ENCODE peak calls at places on chromosomes 6 and 20, in eight cellular contexts. E is stomach, C is right lobe of liver, W is ovary, K is right atrium auricular region, M is endothelial cell of umbilical vein, B is ascending aorta, A is tibial artery. G is an unnamed sample.

GRCh38 chr6:79543411-79543810 is 6.2 kb upstream of the LCA5 start:
- DNase-seq in B (no peak), W (no peak), A (no peak), E (no peak), C (no peak), M (no peak), K (no peak), G (no peak)

GRCh38 chr6:36769161-36769675 is 70.0 kb downstream of the CPNE5 start:
- DNase-seq in K (no peak), A (no peak), M (no peak), E (no peak), B (no peak), W (no peak), C (no peak), G (no peak)

GRCh38 chr6:94813806-94814205 is 763.5 kb upstream of the MANEA start:
- DNase-seq in K (no peak), M (no peak), B (no peak), E (no peak), W (no peak), C (no peak), A (no peak), G (no peak)

GRCh38 chr6:41073968-41074691 is 1.4 kb downstream of the NFYA start:
- DNase-seq in B (no peak), C (no peak), M (peak), K (no peak), A (no peak), E (no peak), W (no peak), G (no peak)

GRCh38 chr20:57378646-57379262 is 12.4 kb upstream of the RBM38 start:
- DNase-seq in W (no peak), E (no peak), B (no peak), M (no peak), K (no peak), A (no peak), C (no peak), G (no peak)

GRCh38 chr6:140105857-140106256 is 731.4 kb upstream of the CITED2 start:
- DNase-seq in K (no peak), C (no peak), W (no peak), B (no peak), A (no peak), E (no peak), M (no peak), G (no peak)

GRCh38 chr6:43093361-43094289 is 17.5 kb downstream of the PTK7 start:
- DNase-seq in M (peak), B (no peak), W (no peak), C (no peak), A (peak), E (peak), K (peak), G (peak)

GRCh38 chr6:137258170-137258569 is 39.0 kb upstream of the IFNGR1 start:
- DNase-seq in C (no peak), K (no peak), A (no peak), E (no peak), B (no peak), W (no peak), M (no peak), G (no peak)

GRCh38 chr6:47633141-47633540 is 65.2 kb upstream of the ADGRF4 start:
- DNase-seq in M (no peak), W (no peak), C (no peak), A (no peak), B (no peak), K (no peak), E (no peak), G (no peak)

GRCh38 chr6:133621751-133622150 is 267.2 kb upstream of the TCF21 start:
- DNase-seq in K (no peak), C (no peak), W (no peak), E (no peak), B (no peak), A (no peak), M (no peak), G (no peak)

GRCh38 chr20:34579191-34579661 is 20.7 kb downstream of the MAP1LC3A start:
- DNase-seq in E (peak), K (no peak), A (peak), B (peak), C (no peak), W (no peak), M (peak), G (peak)

GRCh38 chr6:21953831-21954801 is 342.7 kb downstream of the PRL start:
- DNase-seq in A (no peak), M (peak), C (no peak), E (no peak), K (no peak), W (peak), B (no peak), G (no peak)

GRCh38 chr6:112416885-112417284 is 69.8 kb downstream of the RFPL4B start:
- DNase-seq in K (no peak), B (no peak), E (no peak), A (peak), M (no peak), W (peak), C (no peak), G (no peak)

GRCh38 chr20:48525400-48525799 is 302.4 kb downstream of the PREX1 start:
- DNase-seq in C (no peak), W (no peak), K (no peak), B (no peak), E (no peak), M (no peak), A (no peak), G (no peak)

GRCh38 chr20:17589161-17589834 is 19.4 kb downstream of the DSTN start:
- DNase-seq in K (no peak), A (no peak), M (no peak), E (no peak), W (no peak), C (no peak), B (no peak), G (no peak)

GRCh38 chr20:25309395-25310267 is 61.7 kb downstream of the PYGB start:
- DNase-seq in M (peak), K (no peak), W (peak), B (peak), C (no peak), E (peak), A (peak), G (no peak)

GRCh38 chr6:100906325-100906724 is 25.2 kb upstream of the ASCC3 start:
- DNase-seq in M (no peak), E (no peak), C (no peak), A (no peak), W (no peak), B (no peak), K (no peak), G (no peak)
- TF ChIP-seq CTCF in M (no peak), E (no peak), C (no peak), A (no peak), W (no peak), B (no peak), K (no peak), G (no peak)

DNA sequence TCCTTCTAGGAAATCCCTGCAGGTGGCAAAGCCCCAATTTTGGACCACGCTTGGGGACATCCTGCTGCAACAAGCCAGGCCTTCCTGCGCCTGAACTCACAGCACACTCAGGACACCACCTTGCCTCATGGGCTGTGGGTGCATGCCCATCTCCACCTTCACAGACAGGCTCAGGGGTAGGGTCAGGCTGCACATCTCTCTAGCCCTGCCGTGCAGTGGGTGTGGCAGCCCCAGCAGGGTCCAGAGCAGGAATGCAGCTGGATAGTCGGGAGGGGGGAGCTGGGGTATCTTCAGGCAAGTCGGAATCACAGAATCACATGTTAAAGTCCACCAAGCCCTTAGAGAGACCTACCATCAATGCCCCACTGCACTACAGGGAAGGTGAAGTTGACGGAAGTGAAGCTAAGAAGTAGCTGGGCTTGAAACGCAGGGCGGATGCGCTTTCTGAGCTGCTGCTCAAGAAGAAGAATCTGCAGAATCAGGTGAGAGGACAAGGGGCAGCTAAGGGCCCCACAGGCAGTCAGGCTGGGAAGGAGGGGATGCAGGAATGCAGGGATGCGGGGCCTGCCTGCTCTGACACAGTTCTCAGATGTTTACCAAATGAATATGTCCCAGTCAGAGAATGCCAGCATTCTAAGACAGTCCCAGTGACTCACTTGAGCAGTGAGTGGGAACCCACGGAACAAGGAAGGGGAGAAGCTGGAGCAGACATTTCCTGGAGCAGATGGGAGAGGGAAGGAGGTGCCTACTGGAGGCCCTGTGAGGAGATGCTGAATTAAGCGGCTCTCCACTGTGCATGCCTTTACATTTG is 11.3 kb downstream of the SERPINB6 start:
- DNase-seq in W (no peak), M (peak), B (peak), K (no peak), C (peak), A (no peak), E (no peak), G (no peak)
- H3K4me3 ChIP-seq in W (no peak), M (no peak), B (no peak), K (no peak), C (no peak), A (no peak), E (no peak), G (no peak)

GRCh38 chr20:44018684-44019637 is 104.3 kb downstream of the TOX2 start:
- DNase-seq in E (no peak), K (no peak), A (no peak), W (no peak), B (no peak), C (no peak), M (no peak), G (no peak)
- TF ChIP-seq CTCF in E (no peak), K (no peak), A (no peak), W (no peak), B (no peak), C (no peak), M (no peak), G (no peak)

GRCh38 chr20:44643154-44643519 is 8.4 kb downstream of the ADA start:
- DNase-seq in B (no peak), E (no peak), W (no peak), M (no peak), A (no peak), C (no peak), K (no peak), G (no peak)
- H3K4me3 ChIP-seq in B (no peak), E (no peak), W (no peak), M (no peak), A (no peak), C (no peak), K (no peak), G (peak)

GRCh38 chr20:46172961-46173536 is 54.9 kb downstream of the CD40 start:
- DNase-seq in B (no peak), W (no peak), E (no peak), M (no peak), C (no peak), A (no peak), K (no peak), G (no peak)

GRCh38 chr20:46175127-46175494 is 57.0 kb downstream of the CD40 start:
- DNase-seq in W (no peak), E (no peak), K (no peak), M (no peak), C (no peak), B (no peak), A (no peak), G (no peak)

GRCh38 chr20:46172455-46172854 is 54.3 kb downstream of the CD40 start:
- DNase-seq in E (no peak), A (no peak), M (no peak), C (no peak), W (no peak), B (no peak), K (no peak), G (no peak)

GRCh38 chr20:46173652-46174468 is 55.7 kb downstream of the CD40 start:
- DNase-seq in C (no peak), B (no peak), E (no peak), A (no peak), K (no peak), M (no peak), W (no peak), G (no peak)

GRCh38 chr20:46174469-46175126 is 56.5 kb downstream of the CD40 start:
- DNase-seq in B (peak), A (peak), C (peak), E (peak), K (peak), M (peak), W (peak), G (peak)
- TF ChIP-seq CTCF in B (peak), A (peak), C (peak), E (no peak), K (peak), M (peak), W (peak), G (peak)